ENCODE peak calls at places on chromosomes 5 and 9, in eight cellular contexts. V is AG09309, Z is fibroblast of the aortic adventitia, A is upper lobe of right lung, E is kidney epithelial cell, N is ovary, L is BJ, O is Peyer's patch. K is an unnamed sample.

GRCh38 chr9:127694890-127695735 is 11.7 kb upstream of the CFAP157 start:
- DNase-seq in O (no peak), A (no peak), E (no peak), V (peak), N (no peak), L (peak), Z (peak), K (no peak)

GRCh38 chr5:30040483-30041116 is 1152.9 kb upstream of the CDH6 start:
- DNase-seq in L (no peak), E (peak), A (no peak), O (no peak), N (no peak), V (no peak), Z (peak), K (no peak)

GRCh38 chr5:175872287-175873089 is 1.1 kb downstream of the CPLX2 start:
- DNase-seq in Z (no peak), L (no peak), O (no peak), V (no peak), N (no peak), E (no peak), A (no peak), K (no peak)

GRCh38 chr9:93680445-93681315 is 104.3 kb downstream of the PHF2 start:
- DNase-seq in O (peak), E (no peak), N (no peak), Z (no peak), V (no peak), L (no peak), A (peak), K (no peak)

GRCh38 chr9:18250051-18250450 is 223.9 kb upstream of the ADAMTSL1 start:
- DNase-seq in E (no peak), L (no peak), V (no peak), Z (no peak), A (no peak), O (no peak), N (no peak), K (no peak)

GRCh38 chr5:160835818-160836528 is 16.0 kb downstream of the ATP10B start:
- DNase-seq in O (no peak), L (no peak), A (no peak), E (no peak), N (no peak), Z (no peak), V (no peak), K (no peak)

GRCh38 chr5:160353379-160353778 is 17.0 kb downstream of the C1QTNF2 start:
- DNase-seq in L (no peak), A (no peak), V (no peak), N (no peak), E (no peak), O (no peak), Z (peak), K (no peak)

GRCh38 chr9:8895498-8896224 is 1096.1 kb upstream of the DMAC1 start:
- DNase-seq in N (no peak), Z (peak), V (peak), A (no peak), E (peak), O (no peak), L (no peak), K (no peak)

GRCh38 chr9:69549310-69550202 is 122.6 kb downstream of the APBA1 start:
- DNase-seq in A (no peak), O (peak), N (no peak), Z (peak), V (peak), E (peak), L (no peak), K (no peak)

GRCh38 chr9:71628247-71628646 is 140.1 kb downstream of the CEMIP2 start:
- DNase-seq in O (no peak), L (no peak), Z (peak), E (no peak), N (no peak), V (no peak), A (no peak), K (no peak)

GRCh38 chr9:75106856-75107255 is 18.5 kb downstream of the OSTF1 start:
- DNase-seq in L (no peak), E (no peak), O (no peak), Z (peak), A (no peak), N (peak), V (no peak), K (no peak)

GRCh38 chr9:34611811-34612787 is at the start of gene RPP25L:
- DNase-seq in A (peak), E (no peak), Z (peak), V (peak), O (peak), N (peak), L (peak), K (peak)

GRCh38 chr5:104096451-104096850 is 533.9 kb upstream of the NUDT12 start:
- DNase-seq in L (no peak), N (no peak), O (no peak), V (no peak), Z (no peak), E (no peak), A (no peak), K (no peak)

DNA sequence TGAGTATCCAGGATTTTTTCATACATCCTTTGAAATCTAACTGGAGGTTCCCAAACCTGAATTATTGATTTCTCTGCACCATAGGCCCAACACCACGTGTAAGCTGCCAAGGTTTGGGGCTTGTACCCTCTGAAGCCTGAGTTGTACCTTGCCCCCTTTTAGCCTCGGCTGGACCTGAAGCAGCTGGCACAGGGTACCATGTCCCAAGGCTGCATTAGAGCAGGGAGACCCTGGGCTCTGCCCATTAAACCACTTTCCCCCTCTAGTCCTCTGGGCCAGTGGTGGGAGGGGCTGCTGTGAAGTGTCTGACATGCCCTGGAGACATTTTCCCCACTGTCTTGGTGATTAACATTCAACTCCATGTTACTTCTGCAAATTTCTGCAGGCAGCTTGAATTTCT is 532.9 kb upstream of the NUDT12 start:
- DNase-seq in N (no peak), Z (no peak), V (no peak), L (no peak), O (no peak), E (no peak), A (no peak), K (no peak)
- H3K4me3 ChIP-seq in N (no peak), Z (no peak), V (no peak), L (no peak), O (no peak), E (no peak), A (no peak), K (no peak)

DNA sequence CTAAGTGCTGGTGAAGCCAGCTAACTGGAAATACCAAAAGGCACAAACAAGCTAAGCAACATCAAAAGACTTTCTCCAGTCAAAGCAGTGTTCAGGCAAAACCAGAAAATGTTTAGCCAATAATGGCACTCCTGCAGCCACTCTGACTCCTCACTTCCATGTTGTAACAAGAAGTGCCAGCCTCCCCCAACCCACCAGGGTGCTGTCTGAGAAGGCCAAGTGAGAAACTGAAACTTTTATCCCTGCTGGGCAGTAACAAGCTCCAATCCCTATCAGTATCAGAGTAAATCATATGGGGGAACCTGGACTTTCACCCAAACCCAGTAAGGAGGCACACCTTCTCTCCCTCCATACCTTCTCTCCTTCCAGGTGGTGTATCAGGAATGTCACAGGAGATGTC is 414.8 kb upstream of the NMUR2 start:
- DNase-seq in N (no peak), V (no peak), O (no peak), L (no peak), Z (no peak), E (no peak), A (no peak), K (no peak)
- H3K4me3 ChIP-seq in N (no peak), V (no peak), O (no peak), L (no peak), Z (no peak), E (no peak), A (no peak), K (no peak)

GRCh38 chr5:169979871-169980270 is 424 bp downstream of the INSYN2B start:
- DNase-seq in N (no peak), A (no peak), L (no peak), V (no peak), O (no peak), Z (peak), E (no peak), K (no peak)

GRCh38 chr5:169978744-169979143 is 1.6 kb downstream of the INSYN2B start:
- DNase-seq in A (no peak), N (no peak), V (no peak), O (no peak), L (no peak), Z (peak), E (no peak), K (no peak)

GRCh38 chr5:169980418-169981053 is at the start of gene INSYN2B:
- DNase-seq in Z (peak), E (peak), A (no peak), O (peak), L (peak), V (peak), N (peak), K (no peak)
- H3K4me3 ChIP-seq in Z (peak), E (peak), A (peak), O (no peak), L (peak), V (peak), N (no peak), K (no peak)

GRCh38 chr5:177494356-177495195 is 2.8 kb downstream of the PDLIM7 start:
- DNase-seq in Z (peak), O (peak), L (peak), N (peak), V (no peak), A (peak), E (peak), K (no peak)
- H3K4me3 ChIP-seq in Z (peak), O (peak), L (peak), N (peak), V (peak), A (peak), E (no peak), K (no peak)

GRCh38 chr9:76902395-76902794 is 3.5 kb downstream of the PRUNE2 start:
- DNase-seq in A (no peak), E (no peak), Z (no peak), N (no peak), L (no peak), V (no peak), O (no peak), K (no peak)
- H3K4me3 ChIP-seq in A (no peak), E (no peak), Z (no peak), N (no peak), L (no peak), V (no peak), O (peak), K (no peak)

GRCh38 chr9:77018058-77019009 is 1.1 kb upstream of the FOXB2 start:
- DNase-seq in V (no peak), E (no peak), N (no peak), O (no peak), Z (no peak), L (no peak), A (no peak), K (no peak)
- H3K4me3 ChIP-seq in V (no peak), E (no peak), N (no peak), O (peak), Z (no peak), L (no peak), A (no peak), K (no peak)